ENCODE peak calls at places on chromosome 20, in eight cellular contexts. T is stimulated activated CD4-positive, alpha-beta T cell treated with anti-CD3 and anti-CD28 coated beads, Interleukin-1b, Interleukin-23, amount 100 ng/mL, for 24 hours; D is lower leg skin; G is GF-D8; Y is endodermal cell; C is GM04504; F is foreskin keratinocyte; K is stimulated activated CD8-positive, alpha-beta memory T cell treated with anti-CD3 and anti-CD28 coated beads, Interleukin-7, amount 100 ng/mL, for 1 hour. Z is an unnamed sample.

GRCh38 chr20:51511861-51512619 is 30.5 kb downstream of the NFATC2 start:
- DNase-seq in T (no peak), D (no peak), G (no peak), Y (no peak), C (no peak), F (no peak), K (no peak), Z (no peak)

GRCh38 chr20:58374906-58375760 is 13.9 kb upstream of the VAPB start:
- DNase-seq in T (no peak), D (no peak), G (no peak), Y (peak), C (no peak), F (no peak), K (no peak), Z (peak)

GRCh38 chr20:43736588-43737091 is 9.8 kb upstream of the GTSF1L start:
- DNase-seq in T (no peak), D (no peak), G (no peak), Y (peak), C (no peak), F (no peak), K (no peak), Z (peak)

GRCh38 chr20:59825944-59826759 is 107.3 kb downstream of the SYCP2 start:
- DNase-seq in T (no peak), D (peak), G (no peak), Y (peak), C (no peak), F (peak), K (no peak), Z (no peak)

GRCh38 chr20:34334654-34335407 is 28.2 kb upstream of the ITCH start:
- DNase-seq in T (no peak), D (no peak), G (no peak), Y (no peak), C (no peak), F (no peak), K (no peak), Z (no peak)

GRCh38 chr20:36544134-36545018 is 3.1 kb downstream of the MYL9 start:
- DNase-seq in T (no peak), D (no peak), G (no peak), Y (peak), C (peak), F (peak), K (no peak), Z (peak)

GRCh38 chr20:4920131-4920530 is 81.2 kb downstream of the SLC23A2 start:
- DNase-seq in T (no peak), D (no peak), G (no peak), Y (no peak), C (no peak), F (no peak), K (no peak), Z (no peak)

GRCh38 chr20:50195524-50196120 is 5.0 kb downstream of the CEBPB start:
- DNase-seq in T (no peak), D (no peak), G (no peak), Y (peak), C (no peak), F (no peak), K (no peak), Z (no peak)

GRCh38 chr20:58818585-58819285 is 32.0 kb downstream of the GNAS-AS1 start:
- DNase-seq in T (no peak), D (no peak), G (no peak), Y (no peak), C (peak), F (peak), K (no peak), Z (no peak)

GRCh38 chr20:53489528-53489927 is 104.1 kb downstream of the ZNF217 start:
- DNase-seq in T (no peak), D (no peak), G (no peak), Y (no peak), C (no peak), F (no peak), K (no peak), Z (no peak)

GRCh38 chr20:57089701-57090144 is 176.7 kb downstream of the BMP7 start:
- DNase-seq in T (peak), D (peak), G (no peak), Y (peak), C (no peak), F (no peak), K (peak), Z (peak)

GRCh38 chr20:39048000-39048696 is 86.0 kb downstream of the DHX35 start:
- DNase-seq in T (peak), D (peak), G (peak), Y (peak), C (peak), F (no peak), K (peak), Z (peak)

GRCh38 chr20:646107-646867 is 6.7 kb downstream of the SRXN1 start:
- DNase-seq in T (no peak), D (no peak), G (no peak), Y (no peak), C (no peak), F (no peak), K (no peak), Z (no peak)

GRCh38 chr20:37821691-37822655 is 81.0 kb upstream of the VSTM2L start:
- DNase-seq in T (no peak), D (no peak), G (no peak), Y (no peak), C (peak), F (no peak), K (no peak), Z (no peak)

GRCh38 chr20:33653900-33654596 is 8.1 kb upstream of the C20orf144 start:
- DNase-seq in T (no peak), D (peak), G (no peak), Y (peak), C (no peak), F (no peak), K (no peak), Z (peak)

GRCh38 chr20:45861157-45862075 is 4.0 kb downstream of the ZSWIM3 start:
- DNase-seq in T (no peak), D (no peak), G (no peak), Y (no peak), C (no peak), F (no peak), K (no peak), Z (no peak)

GRCh38 chr20:10802201-10802600 is 128.4 kb upstream of the JAG1 start:
- DNase-seq in T (no peak), D (no peak), G (no peak), Y (no peak), C (no peak), F (no peak), K (no peak), Z (no peak)

GRCh38 chr20:17762873-17763557 is 63.2 kb downstream of the BANF2 start:
- DNase-seq in T (no peak), D (no peak), G (no peak), Y (peak), C (no peak), F (no peak), K (no peak), Z (peak)

GRCh38 chr20:41339957-41340326 is 679 bp upstream of the LPIN3 start:
- DNase-seq in T (peak), D (peak), G (no peak), Y (peak), C (peak), F (peak), K (peak), Z (peak)

GRCh38 chr20:18678599-18678998 is 90.7 kb downstream of the DTD1 start:
- DNase-seq in T (no peak), D (no peak), G (no peak), Y (no peak), C (no peak), F (no peak), K (no peak), Z (no peak)

Z was measured in mesendoderm.